ENCODE peak calls at places on chromosomes 6 and 20, in five cellular contexts. A, D, Y, O and K are unnamed samples.

GRCh38 chr6:169274761-169275160 is 21.1 kb upstream of the THBS2 start:
- DNase-seq in A (no peak), D (peak; percentile 35), Y (no peak), O (no peak), K (no peak)

GRCh38 chr6:28589234-28589951 is 63.7 kb downstream of the GPX5 start:
- DNase-seq in A (peak; percentile 88), D (peak; percentile 90), Y (peak; percentile 5), O (peak; percentile 97), K (peak; percentile 23)

GRCh38 chr6:160226118-160226541 is 32.5 kb downstream of the SLC22A2 start:
- DNase-seq in A (no peak), D (peak; percentile 43), Y (no peak), O (no peak), K (no peak)

GRCh38 chr6:4801491-4802118 is 25.4 kb downstream of the CDYL start:
- DNase-seq in A (no peak), D (no peak), Y (no peak), O (no peak), K (no peak)

GRCh38 chr6:113654396-113654795 is 202.7 kb upstream of the MARCKS start:
- DNase-seq in A (no peak), D (peak; percentile 65), Y (no peak), O (peak; percentile 85), K (peak; percentile 91)

GRCh38 chr20:19758888-19759331 is 852 bp downstream of the RIN2 start:
- DNase-seq in A (no peak), D (peak; percentile 49), Y (peak; percentile 89), O (peak; percentile 56), K (peak; percentile 57)

GRCh38 chr6:1726341-1726763 is 116.6 kb downstream of the FOXC1 start:
- DNase-seq in A (peak; percentile 77), D (no peak), Y (no peak), O (no peak), K (no peak)

GRCh38 chr6:47552319-47552718 is 74.7 kb downstream of the CD2AP start:
- DNase-seq in A (no peak), D (no peak), Y (no peak), O (no peak), K (no peak)

GRCh38 chr6:121726596-121726995 is 291.1 kb downstream of the GJA1 start:
- DNase-seq in A (no peak), D (no peak), Y (no peak), O (no peak), K (no peak)

GRCh38 chr6:150149146-150149545 is 6.3 kb downstream of the PPP1R14C start:
- DNase-seq in A (no peak), D (no peak), Y (no peak), O (no peak), K (no peak)

GRCh38 chr20:48972816-48973215 is 51.3 kb downstream of the ARFGEF2 start:
- DNase-seq in A (no peak), D (no peak), Y (no peak), O (no peak), K (no peak)

GRCh38 chr6:109580519-109580918 is 97.5 kb upstream of the ZBTB24 start:
- DNase-seq in A (no peak), D (peak; percentile 53), Y (no peak), O (peak; percentile 6), K (no peak)

GRCh38 chr20:43191143-43191542 is 1.4 kb upstream of the PTPRT start:
- DNase-seq in A (no peak), D (no peak), Y (no peak), O (no peak), K (no peak)

GRCh38 chr6:29864037-29864795 is 36.6 kb downstream of the HLA-G start:
- DNase-seq in A (no peak), D (no peak), Y (no peak), O (no peak), K (no peak)

GRCh38 chr20:45994761-45995160 is 13.9 kb upstream of the MMP9 start:
- DNase-seq in A (no peak), D (no peak), Y (no peak), O (no peak), K (no peak)

GRCh38 chr20:31861346-31862156 is 8.8 kb downstream of the DUSP15 start:
- DNase-seq in A (peak; percentile 74), D (peak; percentile 71), Y (peak; percentile 99), O (peak; percentile 75), K (peak; percentile 53)

GRCh38 chr6:118708055-118708454 is 56.7 kb upstream of the CEP85L start:
- DNase-seq in A (no peak), D (peak; percentile 36), Y (no peak), O (peak; percentile 58), K (peak; percentile 46)

GRCh38 chr6:32637219-32637880 is at the start of gene HLA-DQA1:
- DNase-seq in A (no peak), D (peak; percentile 2), Y (no peak), O (no peak), K (peak; percentile 7)

GRCh38 chr6:113862112-113862511 is 5.0 kb downstream of the MARCKS start:
- DNase-seq in A (no peak), D (no peak), Y (no peak), O (no peak), K (peak; percentile 14)

GRCh38 chr20:52047811-52048302 is 143.7 kb downstream of the ZFP64 start:
- DNase-seq in A (no peak), D (peak; percentile 23), Y (no peak), O (no peak), K (no peak)

GRCh38 chr6:44594471-44594870 is 207.0 kb downstream of the CDC5L start:
- DNase-seq in A (no peak), D (no peak), Y (no peak), O (no peak), K (no peak)